ENCODE peak calls at places on chromosomes 12 and 14, in five cellular contexts. One of them, this sample, is unnamed.

GRCh38 chr12:71191509-71192196 is 33.9 kb upstream of the TSPAN8 start:
- DNase-seq in heart left ventricle: no peak
- DNase-seq in body of pancreas: no peak
- DNase-seq in uterus: no peak
- DNase-seq in stomach: no peak
- DNase-seq in this sample: no peak

GRCh38 chr14:101373690-101374295 is 187.5 kb upstream of the DIO3 start:
- DNase-seq in heart left ventricle: no peak
- DNase-seq in stomach: no peak
- DNase-seq in body of pancreas: no peak
- DNase-seq in uterus: no peak
- DNase-seq in this sample: no peak

GRCh38 chr14:104826197-104826857 is 25.4 kb downstream of the ZBTB42 start:
- DNase-seq in uterus: peak; percentile 87
- DNase-seq in body of pancreas: peak; percentile 94
- DNase-seq in heart left ventricle: peak; percentile 96
- DNase-seq in stomach: peak; percentile 96
- DNase-seq in this sample: peak; percentile 94

GRCh38 chr14:103854017-103854808 is 6.8 kb upstream of the PPP1R13B start:
- DNase-seq in uterus: no peak
- DNase-seq in heart left ventricle: no peak
- DNase-seq in stomach: no peak
- DNase-seq in body of pancreas: no peak
- DNase-seq in this sample: no peak

GRCh38 chr12:75548879-75549278 is 37.5 kb upstream of the KRR1 start:
- DNase-seq in stomach: no peak
- DNase-seq in heart left ventricle: no peak
- DNase-seq in body of pancreas: no peak
- DNase-seq in uterus: no peak
- DNase-seq in this sample: no peak

GRCh38 chr12:80121661-80122060 is 22.3 kb downstream of the OTOGL start:
- DNase-seq in stomach: no peak
- DNase-seq in body of pancreas: no peak
- DNase-seq in heart left ventricle: no peak
- DNase-seq in uterus: no peak
- DNase-seq in this sample: no peak

GRCh38 chr12:18373176-18373575 is 111.9 kb downstream of the PIK3C2G start:
- DNase-seq in stomach: no peak
- DNase-seq in heart left ventricle: no peak
- DNase-seq in uterus: no peak
- DNase-seq in body of pancreas: no peak
- DNase-seq in this sample: no peak

GRCh38 chr12:79233341-79233761 is 368.8 kb downstream of the SYT1 start:
- DNase-seq in uterus: no peak
- DNase-seq in body of pancreas: no peak
- DNase-seq in stomach: no peak
- DNase-seq in heart left ventricle: no peak
- DNase-seq in this sample: no peak

GRCh38 chr14:22821193-22822016 is 6.2 kb upstream of the SLC7A7 start:
- DNase-seq in heart left ventricle: no peak
- DNase-seq in uterus: no peak
- DNase-seq in body of pancreas: peak; percentile 64
- DNase-seq in stomach: peak; percentile 42
- DNase-seq in this sample: no peak

GRCh38 chr12:47935196-47935595 is 28.2 kb upstream of the TMEM106C start:
- DNase-seq in body of pancreas: no peak
- DNase-seq in heart left ventricle: peak; percentile 74
- DNase-seq in uterus: no peak
- DNase-seq in stomach: peak; percentile 28
- DNase-seq in this sample: peak; percentile 74

GRCh38 chr12:131141483-131141882 is 187.8 kb downstream of the ADGRD1 start:
- DNase-seq in uterus: no peak
- DNase-seq in stomach: no peak
- DNase-seq in heart left ventricle: no peak
- DNase-seq in body of pancreas: no peak
- DNase-seq in this sample: peak; percentile 12

GRCh38 chr12:2395352-2395977 is 342.7 kb downstream of the CACNA1C start:
- DNase-seq in uterus: no peak
- DNase-seq in stomach: peak; percentile 36
- DNase-seq in heart left ventricle: peak; percentile 73
- DNase-seq in body of pancreas: peak; percentile 33
- DNase-seq in this sample: no peak

GRCh38 chr14:77376380-77376770 is 519 bp downstream of the TMED8 start:
- DNase-seq in body of pancreas: peak; percentile 26
- DNase-seq in stomach: peak; percentile 25
- DNase-seq in heart left ventricle: peak; percentile 58
- DNase-seq in uterus: peak; percentile 20
- DNase-seq in this sample: peak; percentile 44

GRCh38 chr12:2011641-2012607 is 7.7 kb upstream of the DCP1B start:
- DNase-seq in uterus: no peak
- DNase-seq in body of pancreas: no peak
- DNase-seq in stomach: no peak
- DNase-seq in heart left ventricle: no peak
- DNase-seq in this sample: no peak

GRCh38 chr14:105528859-105529505 is 2.6 kb downstream of the TMEM121 start:
- DNase-seq in uterus: no peak
- DNase-seq in heart left ventricle: no peak
- DNase-seq in body of pancreas: no peak
- DNase-seq in stomach: no peak
- DNase-seq in this sample: no peak

GRCh38 chr14:67643671-67644070 is 24.0 kb downstream of the ARG2 start:
- DNase-seq in stomach: no peak
- DNase-seq in heart left ventricle: no peak
- DNase-seq in body of pancreas: no peak
- DNase-seq in uterus: no peak
- DNase-seq in this sample: no peak

GRCh38 chr12:108856428-108857157 is 790 bp downstream of the SSH1 start:
- DNase-seq in body of pancreas: peak; percentile 63
- DNase-seq in heart left ventricle: peak; percentile 86
- DNase-seq in stomach: peak; percentile 83
- DNase-seq in uterus: peak; percentile 65
- DNase-seq in this sample: peak; percentile 57
- TF ChIP-seq POLR2A in body of pancreas: peak; percentile 68
- TF ChIP-seq POLR2A in heart left ventricle: peak; percentile 44
- TF ChIP-seq POLR2A in stomach: no peak
- TF ChIP-seq POLR2A in uterus: no peak
- TF ChIP-seq POLR2A in this sample: no peak

GRCh38 chr12:118373628-118374027 is 921 bp upstream of the TAOK3 start:
- DNase-seq in body of pancreas: no peak
- DNase-seq in uterus: no peak
- DNase-seq in stomach: no peak
- DNase-seq in heart left ventricle: no peak
- DNase-seq in this sample: no peak
- H3K4me3 ChIP-seq in body of pancreas: no peak overlapping the region
- H3K4me3 ChIP-seq in uterus: peak overlapping the region; percentile 46
- H3K4me3 ChIP-seq in stomach: peak overlapping the region; percentile 96
- H3K4me3 ChIP-seq in heart left ventricle: peak overlapping the region; percentile 92
- H3K4me3 ChIP-seq in this sample: peak overlapping the region; percentile 38

GRCh38 chr12:122403831-122404230 is 18.6 kb downstream of the CLIP1 start:
- DNase-seq in heart left ventricle: no peak
- DNase-seq in uterus: no peak
- DNase-seq in body of pancreas: no peak
- DNase-seq in stomach: no peak
- DNase-seq in this sample: no peak
- TF ChIP-seq POLR2A in heart left ventricle: no peak
- TF ChIP-seq POLR2A in uterus: no peak
- TF ChIP-seq POLR2A in body of pancreas: no peak
- TF ChIP-seq POLR2A in stomach: no peak
- TF ChIP-seq POLR2A in this sample: no peak

GRCh38 chr14:37585971-37586759 is 8.9 kb downstream of the FOXA1 start:
- DNase-seq in body of pancreas: no peak
- DNase-seq in uterus: no peak
- DNase-seq in heart left ventricle: no peak
- DNase-seq in stomach: no peak
- DNase-seq in this sample: no peak

GRCh38 chr14:37588667-37588955 is 6.4 kb downstream of the FOXA1 start:
- DNase-seq in uterus: no peak
- DNase-seq in stomach: no peak
- DNase-seq in heart left ventricle: no peak
- DNase-seq in body of pancreas: no peak
- DNase-seq in this sample: no peak

GRCh38 chr14:37587881-37588666 is 7.0 kb downstream of the FOXA1 start:
- DNase-seq in heart left ventricle: peak; percentile 36
- DNase-seq in body of pancreas: no peak
- DNase-seq in uterus: no peak
- DNase-seq in stomach: no peak
- DNase-seq in this sample: no peak

GRCh38 chr14:37586783-37587428 is 8.1 kb downstream of the FOXA1 start:
- DNase-seq in uterus: no peak
- DNase-seq in heart left ventricle: no peak
- DNase-seq in body of pancreas: no peak
- DNase-seq in stomach: no peak
- DNase-seq in this sample: no peak

GRCh38 chr14:37587438-37587837 is 7.6 kb downstream of the FOXA1 start:
- DNase-seq in heart left ventricle: no peak
- DNase-seq in uterus: no peak
- DNase-seq in body of pancreas: no peak
- DNase-seq in stomach: no peak
- DNase-seq in this sample: no peak
- H3K4me3 ChIP-seq in heart left ventricle: no peak overlapping the region
- H3K4me3 ChIP-seq in uterus: no peak overlapping the region
- H3K4me3 ChIP-seq in body of pancreas: no peak overlapping the region
- H3K4me3 ChIP-seq in stomach: peak overlapping the region; percentile 47
- H3K4me3 ChIP-seq in this sample: no peak overlapping the region

DNA sequence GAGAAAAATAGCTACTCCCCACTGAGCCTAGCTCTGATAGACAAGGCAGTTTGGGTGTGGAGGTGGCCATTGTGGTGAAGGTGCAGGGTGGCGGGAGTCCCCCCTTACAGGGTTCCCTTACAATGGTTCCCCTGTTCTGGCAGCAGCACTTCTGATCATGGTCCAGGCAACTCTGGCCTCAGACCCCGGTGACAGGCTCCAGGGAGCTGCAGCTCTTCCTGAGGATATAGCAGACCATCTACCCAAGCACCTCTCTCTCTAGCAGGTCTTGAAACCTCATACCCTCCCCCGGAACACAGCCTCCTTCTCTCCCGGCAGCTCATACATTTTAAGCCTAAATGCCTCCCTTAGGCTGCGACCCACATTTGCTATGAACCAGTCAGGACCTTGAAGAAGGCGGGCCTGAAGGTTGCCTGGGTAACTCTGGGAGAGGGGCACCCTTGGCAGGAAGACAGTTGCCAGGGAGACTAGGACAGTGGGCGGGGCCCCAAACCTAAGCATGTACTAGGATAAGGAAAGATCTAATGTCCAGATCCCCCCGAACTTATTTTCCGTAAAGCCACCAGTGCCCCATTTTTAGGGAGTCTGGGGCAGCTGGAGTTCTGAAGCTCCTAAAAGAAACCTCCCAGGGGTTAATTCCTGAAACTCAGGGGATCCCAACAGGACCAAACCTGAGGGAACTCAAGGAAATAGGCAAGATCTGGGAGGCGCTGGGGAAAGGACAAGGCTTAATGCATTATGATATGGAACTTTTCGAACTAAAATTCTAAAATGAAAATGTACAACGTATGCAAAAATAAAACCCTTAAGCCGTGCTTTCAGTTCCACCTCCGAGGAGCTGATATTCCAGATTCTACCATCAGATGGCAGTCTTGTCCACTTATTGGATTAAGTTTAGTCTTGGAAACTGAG is 4.6 kb upstream of the GDF11 start:
- DNase-seq in uterus: peak; percentile 90
- DNase-seq in stomach: peak; percentile 68
- DNase-seq in heart left ventricle: peak; percentile 77
- DNase-seq in body of pancreas: peak; percentile 79
- DNase-seq in this sample: peak; percentile 90
- TF ChIP-seq POLR2A in uterus: no peak
- TF ChIP-seq POLR2A in stomach: no peak
- TF ChIP-seq POLR2A in heart left ventricle: no peak
- TF ChIP-seq POLR2A in body of pancreas: no peak
- TF ChIP-seq POLR2A in this sample: peak; percentile 12

GRCh38 chr12:91804533-91804932 is 341.1 kb downstream of the BTG1 start:
- DNase-seq in uterus: no peak
- DNase-seq in body of pancreas: no peak
- DNase-seq in stomach: no peak
- DNase-seq in heart left ventricle: no peak
- DNase-seq in this sample: no peak
- H3K4me3 ChIP-seq in uterus: no peak overlapping the region
- H3K4me3 ChIP-seq in body of pancreas: no peak overlapping the region
- H3K4me3 ChIP-seq in stomach: no peak overlapping the region
- H3K4me3 ChIP-seq in heart left ventricle: no peak overlapping the region
- H3K4me3 ChIP-seq in this sample: no peak overlapping the region

GRCh38 chr12:108696111-108696995 is 35.0 kb downstream of the CORO1C start:
- DNase-seq in stomach: no peak
- DNase-seq in uterus: peak; percentile 87
- DNase-seq in heart left ventricle: no peak
- DNase-seq in body of pancreas: no peak
- DNase-seq in this sample: peak; percentile 50
- TF ChIP-seq POLR2A in stomach: no peak
- TF ChIP-seq POLR2A in uterus: peak; percentile 49
- TF ChIP-seq POLR2A in heart left ventricle: no peak
- TF ChIP-seq POLR2A in body of pancreas: no peak
- TF ChIP-seq POLR2A in this sample: no peak